ENCODE peak calls at places on chromosomes 11 and 22, in six cellular contexts. O is IMR-90; E is activated CD4-positive, alpha-beta T cell treated with anti-CD3 and anti-CD28 coated beads, Interleukin-2, amount 50 U/mL, for 48 hours; V is NCI-H187; Y is NCI-H1048; G is activated CD4-positive, alpha-beta memory T cell treated with anti-CD3 and anti-CD28 coated beads, Interleukin-2, amount 10 ng/mL, durations not matched to agents 7 days and 5 days. Z is an unnamed sample.
A peak's percentile ranks its signal among the peaks of the same experiment; 100 is the strongest.

GRCh38 chr11:26219506-26220117 is 112.3 kb upstream of the ANO3 start:
- DNase-seq in O (peak; percentile 54), Y (no peak), E (no peak), G (no peak), V (no peak), Z (no peak)

GRCh38 chr11:70790671-70791300 is 392.5 kb downstream of the CTTN start:
- DNase-seq in Y (no peak), E (no peak), O (no peak), G (no peak), V (no peak), Z (no peak)

GRCh38 chr11:75097173-75097557 is 489 bp upstream of the OR2AT4 start:
- DNase-seq in E (no peak), V (no peak), Y (no peak), O (no peak), G (no peak), Z (no peak)

GRCh38 chr11:8809605-8810272 is 101.2 kb upstream of the AKIP1 start:
- DNase-seq in G (no peak), V (no peak), O (no peak), E (no peak), Y (no peak), Z (no peak)

GRCh38 chr11:35138606-35138948 is 394 bp upstream of the CD44 start:
- DNase-seq in V (no peak), E (no peak), G (no peak), O (no peak), Y (no peak), Z (peak; percentile 55)

GRCh38 chr22:38490915-38491314 is 15.2 kb downstream of the DDX17 start:
- DNase-seq in O (peak; percentile 79), G (no peak), E (no peak), V (no peak), Y (no peak), Z (peak; percentile 77)

GRCh38 chr11:44880953-44881352 is 69.7 kb downstream of the TP53I11 start:
- DNase-seq in V (no peak), Y (no peak), O (no peak), G (no peak), E (no peak), Z (no peak)

GRCh38 chr11:11163256-11163655 is 189.8 kb downstream of the CSNK2A3 start:
- DNase-seq in Y (no peak), E (no peak), G (no peak), V (no peak), O (no peak), Z (peak; percentile 12)

GRCh38 chr11:92046103-92046502 is 178.5 kb upstream of the FAT3 start:
- DNase-seq in Y (no peak), V (no peak), G (no peak), E (no peak), O (no peak), Z (no peak)

GRCh38 chr11:67389477-67389876 is 2.3 kb upstream of the RAD9A start:
- DNase-seq in E (peak; percentile 60), V (no peak), Y (no peak), G (peak; percentile 65), O (no peak), Z (no peak)

GRCh38 chr11:28269621-28270020 is 161.4 kb downstream of the METTL15 start:
- DNase-seq in O (no peak), Y (no peak), V (no peak), G (no peak), E (no peak), Z (no peak)

GRCh38 chr11:8034604-8035224 is 46.3 kb upstream of the TUB start:
- DNase-seq in G (no peak), Y (no peak), V (no peak), O (no peak), E (no peak), Z (no peak)

GRCh38 chr11:130159657-130160459 is at the start of gene ST14:
- DNase-seq in G (no peak), O (no peak), V (peak; percentile 26), E (no peak), Y (peak; percentile 36), Z (no peak)

GRCh38 chr22:37654556-37655251 is 3.8 kb upstream of the PDXP start:
- DNase-seq in G (no peak), V (no peak), O (no peak), Y (no peak), E (no peak), Z (no peak)

GRCh38 chr22:19868333-19868732 is 13.7 kb upstream of the GNB1L start:
- DNase-seq in Y (no peak), E (no peak), V (no peak), G (no peak), O (no peak), Z (no peak)

GRCh38 chr11:14908214-14908880 is 16.3 kb upstream of the CYP2R1 start:
- DNase-seq in V (peak; percentile 34), O (peak; percentile 34), G (peak; percentile 33), Y (peak; percentile 18), E (peak; percentile 10), Z (peak; percentile 47)

GRCh38 chr22:48647606-48648515 is 1179.8 kb downstream of the BRD1 start:
- DNase-seq in V (no peak), Y (no peak), O (no peak), E (no peak), G (no peak), Z (no peak)

GRCh38 chr11:134800826-134801225 is 388.8 kb upstream of the B3GAT1 start:
- DNase-seq in V (no peak), O (no peak), E (no peak), G (no peak), Y (no peak), Z (no peak)

GRCh38 chr11:17548444-17548843 is 1.4 kb downstream of the OTOG start:
- DNase-seq in E (no peak), G (no peak), Y (no peak), O (no peak), V (no peak), Z (no peak)

GRCh38 chr11:1054143-1055108 is 17.9 kb upstream of the MUC6 start:
- DNase-seq in G (no peak), O (no peak), Y (no peak), V (no peak), E (no peak), Z (peak; percentile 27)

Z was measured in fibroblast of mammary gland.